ENCODE peak calls at places on chromosome X, in eight cellular contexts. K is SK-N-SH, S is Panc1, Y is left lung, A is thyroid gland, M is PC-3, R is left ventricle myocardium inferior, Q is HCT116. X is an unnamed sample. For H3K4me1, the result is how much of the 10 kb centered on the place peaks cover.

GRCh38 chrX:54794004-54794403 is 4.1 kb downstream of the ITIH6 start:
- DNase-seq in K (no peak), S (no peak), Y (no peak), A (no peak), M (no peak), R (no peak), Q (no peak), X (no peak)

GRCh38 chrX:9670136-9670905 is 95.3 kb downstream of the GPR143 start:
- DNase-seq in K (no peak), S (no peak), Y (no peak), A (no peak), M (no peak), R (no peak), Q (no peak), X (no peak)

GRCh38 chrX:129359269-129359668 is 164.0 kb downstream of the SMARCA1 start:
- DNase-seq in K (no peak), S (no peak), Y (no peak), A (no peak), M (peak), R (no peak), Q (no peak), X (no peak)

GRCh38 chrX:20789103-20789502 is 522.4 kb upstream of the RPS6KA3 start:
- DNase-seq in K (no peak), S (no peak), Y (no peak), A (no peak), M (no peak), R (no peak), Q (no peak), X (no peak)

GRCh38 chrX:16222123-16222522 is 54.8 kb downstream of the MAGEB17 start:
- DNase-seq in K (no peak), S (no peak), Y (no peak), A (no peak), M (peak), R (no peak), Q (no peak), X (no peak)

GRCh38 chrX:38216642-38217041 is 4.0 kb downstream of the SRPX start:
- DNase-seq in K (no peak), S (no peak), Y (no peak), A (no peak), M (no peak), R (no peak), Q (no peak), X (no peak)

GRCh38 chrX:56783996-56784620 is 55.1 kb downstream of the NBDY start:
- DNase-seq in K (no peak), S (no peak), Y (no peak), A (peak), M (no peak), R (no peak), Q (no peak), X (no peak)

GRCh38 chrX:7372843-7373525 is 225.0 kb upstream of the PUDP start:
- DNase-seq in K (no peak), S (no peak), Y (no peak), A (no peak), M (peak), R (no peak), Q (no peak), X (no peak)

GRCh38 chrX:13360146-13360545 is 40.3 kb upstream of the ATXN3L start:
- DNase-seq in K (no peak), S (no peak), Y (no peak), A (no peak), M (no peak), R (peak), Q (no peak), X (no peak)

GRCh38 chrX:24166078-24166477 is 16.5 kb downstream of the ZFX start:
- DNase-seq in K (no peak), S (no peak), Y (no peak), A (no peak), M (no peak), R (no peak), Q (no peak), X (no peak)

GRCh38 chrX:139931646-139932076 is 1.2 kb downstream of the ATP11C start:
- DNase-seq in K (peak), S (no peak), Y (peak), A (no peak), M (no peak), R (no peak), Q (no peak), X (no peak)

GRCh38 chrX:85630901-85631300 is 251.4 kb upstream of the POF1B start:
- DNase-seq in K (no peak), S (no peak), Y (no peak), A (no peak), M (no peak), R (no peak), Q (no peak), X (no peak)

GRCh38 chrX:40176979-40177430 is 79.2 kb upstream of the BCOR start:
- DNase-seq in K (peak), S (no peak), Y (no peak), A (peak), M (no peak), R (no peak), Q (no peak), X (no peak)

DNA sequence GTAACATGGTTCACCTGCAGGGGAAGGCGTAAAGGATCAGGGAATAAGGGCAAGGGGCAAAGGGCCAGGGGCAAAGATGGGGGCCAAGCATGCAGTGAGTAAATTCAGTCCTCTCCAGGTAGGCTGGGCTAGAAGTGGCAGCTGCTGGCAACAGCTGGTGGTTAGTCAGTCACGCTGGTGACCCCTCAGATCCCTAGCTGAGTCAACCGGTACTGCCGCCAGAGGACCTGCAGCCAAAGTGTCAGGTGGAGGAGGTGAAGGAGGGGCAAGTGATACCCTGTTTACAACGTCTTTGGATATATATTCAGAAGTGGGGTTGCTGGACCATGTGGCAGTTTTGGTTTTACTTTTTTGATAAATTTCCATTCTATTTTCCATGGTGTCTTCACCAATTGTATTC is 24.6 kb upstream of the NAP1L2 start:
- DNase-seq in K (no peak), S (no peak), Y (no peak), A (no peak), M (no peak), R (no peak), Q (no peak), X (no peak)
- TF ChIP-seq CTCF in K (no peak), S (no peak), Y (no peak), A (no peak), M (no peak), R (no peak), Q (no peak), X (no peak)

GRCh38 chrX:108312938-108313337 is 125.3 kb downstream of the COL4A6 start:
- DNase-seq in K (no peak), S (no peak), Y (no peak), A (peak), M (peak), R (peak), Q (peak), X (no peak)
- H3K4me3 ChIP-seq in K (no peak), S (no peak), Y (no peak), A (no peak), M (no peak), R (no peak), Q (no peak), X (no peak)

DNA sequence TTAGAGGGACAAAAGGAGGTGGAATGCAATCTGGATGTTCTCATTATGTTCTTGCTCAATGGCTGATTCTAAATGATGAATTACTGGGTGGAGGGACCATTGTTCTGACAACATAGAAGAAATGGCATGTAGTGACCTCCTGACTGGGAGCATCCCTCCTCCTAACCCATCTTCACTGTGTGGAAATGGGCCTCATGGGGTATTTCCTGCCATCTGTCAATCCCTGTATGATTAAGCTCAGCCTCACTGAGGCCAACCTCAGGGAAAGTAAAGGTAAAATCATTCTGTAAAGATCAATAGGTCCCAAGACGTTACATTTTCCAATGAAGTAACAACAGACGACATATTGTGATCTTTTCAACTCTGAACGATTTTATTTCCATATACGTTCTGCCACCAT is 8.6 kb downstream of the CD40LG start:
- DNase-seq in K (no peak), S (no peak), Y (no peak), A (no peak), M (no peak), R (no peak), Q (no peak), X (no peak)
- H3K4me1 ChIP-seq in K (under half), S (under half), Y (under half), A (under half), M (under half), R (under half), Q (under half), X (under half)

DNA sequence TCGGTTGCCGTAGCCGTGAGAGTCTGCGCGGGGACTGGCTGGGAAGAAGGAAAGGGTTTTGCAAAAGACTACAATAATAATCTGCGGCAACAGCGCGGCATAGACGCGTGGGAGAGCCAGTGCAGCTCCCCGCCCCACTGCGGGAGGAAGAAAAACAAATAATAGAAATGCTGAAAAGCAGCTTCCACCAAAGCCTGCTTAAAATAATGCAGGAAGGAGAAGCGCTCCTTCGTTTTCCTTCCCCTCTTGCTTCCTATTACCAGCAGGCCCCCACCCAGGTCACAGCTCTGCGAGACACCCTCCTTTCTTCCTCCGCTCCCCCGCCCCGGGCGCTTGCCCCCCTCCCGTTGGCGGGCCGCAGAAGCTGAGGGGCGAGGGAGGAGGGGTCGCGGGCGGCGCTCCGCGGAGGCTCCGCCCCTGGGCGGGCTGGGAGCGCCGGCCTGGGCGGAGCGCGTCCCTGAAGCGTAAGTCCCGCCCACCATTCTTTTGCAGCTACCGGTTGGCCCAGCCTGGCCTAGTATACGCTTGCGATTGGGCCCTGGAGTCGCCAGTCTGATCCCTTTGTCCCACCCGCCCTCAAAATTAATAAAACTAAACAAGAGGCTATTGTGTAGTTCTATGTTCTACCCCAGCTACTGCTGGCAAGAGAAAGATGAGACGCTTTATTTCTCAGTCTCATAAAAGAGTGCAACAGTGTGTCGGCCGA is 636 bp upstream of the AMOT start:
- DNase-seq in K (peak), S (no peak), Y (peak), A (peak), M (peak), R (peak), Q (peak), X (peak)
- TF ChIP-seq CTCF in K (no peak), S (no peak), Y (no peak), A (no peak), M (no peak), R (no peak), Q (no peak), X (no peak)